ENCODE peak calls at places on chromosome 18, in four cellular contexts. D, O, G and Q are unnamed samples.

GRCh38 chr18:77650799-77651385 is 401.2 kb downstream of the GALR1 start:
- DNase-seq in D (peak; percentile 85), O (peak; percentile 76), G (peak; percentile 91), Q (peak; percentile 96)

GRCh38 chr18:74976331-74976909 is 232.5 kb downstream of the PTGR3 start:
- DNase-seq in D (no peak), O (no peak), G (no peak), Q (no peak)

GRCh38 chr18:38330573-38330972 is 765.0 kb upstream of the CELF4 start:
- DNase-seq in D (no peak), O (no peak), G (no peak), Q (no peak)

GRCh38 chr18:2551425-2551824 is 19.9 kb downstream of the METTL4 start:
- DNase-seq in D (no peak), O (no peak), G (no peak), Q (no peak)

GRCh38 chr18:48917579-48918101 is 33.1 kb downstream of the SMAD7 start:
- DNase-seq in D (no peak), O (no peak), G (no peak), Q (no peak)

GRCh38 chr18:31430072-31430471 is 17.5 kb upstream of the DSG3 start:
- DNase-seq in D (no peak), O (no peak), G (no peak), Q (no peak)

GRCh38 chr18:35049111-35050003 is 8.1 kb downstream of the MAPRE2 start:
- DNase-seq in D (no peak), O (no peak), G (no peak), Q (no peak)

GRCh38 chr18:74625157-74625556 is 27.5 kb downstream of the ZNF407 start:
- DNase-seq in D (no peak), O (no peak), G (no peak), Q (no peak)

GRCh38 chr18:44594779-44595467 is 85.8 kb upstream of the SETBP1 start:
- DNase-seq in D (no peak), O (no peak), G (no peak), Q (no peak)

GRCh38 chr18:26543368-26543767 is 5.0 kb downstream of the KCTD1 start:
- DNase-seq in D (no peak), O (no peak), G (no peak), Q (no peak)

GRCh38 chr18:38237796-38238195 is 672.2 kb upstream of the CELF4 start:
- DNase-seq in D (no peak), O (no peak), G (no peak), Q (no peak)

GRCh38 chr18:5895886-5896740 is 791 bp upstream of the TMEM200C start:
- DNase-seq in D (peak; percentile 88), O (peak; percentile 48), G (peak; percentile 49), Q (no peak)

GRCh38 chr18:55088561-55088960 is 129.3 kb upstream of the CCDC68 start:
- DNase-seq in D (no peak), O (no peak), G (no peak), Q (no peak)

GRCh38 chr18:37502036-37502435 is 63.6 kb downstream of the CELF4 start:
- DNase-seq in D (no peak), O (no peak), G (no peak), Q (no peak)

GRCh38 chr18:50401888-50402287 is 27.0 kb downstream of the SKA1 start:
- DNase-seq in D (no peak), O (peak; percentile 63), G (no peak), Q (no peak)

GRCh38 chr18:37445368-37445767 is 120.2 kb downstream of the CELF4 start:
- DNase-seq in D (no peak), O (no peak), G (no peak), Q (peak; percentile 73)

GRCh38 chr18:45107425-45107824 is 426.7 kb downstream of the SETBP1 start:
- DNase-seq in D (no peak), O (no peak), G (no peak), Q (no peak)

GRCh38 chr18:3620146-3621119 is 170.5 kb downstream of the TGIF1 start:
- DNase-seq in D (no peak), O (no peak), G (no peak), Q (no peak)

GRCh38 chr18:73509460-73509859 is 638.2 kb downstream of the FBXO15 start:
- DNase-seq in D (no peak), O (no peak), G (no peak), Q (no peak)

GRCh38 chr18:34121157-34121807 is 103.4 kb downstream of the NOL4 start:
- DNase-seq in D (no peak), O (no peak), G (no peak), Q (no peak)

GRCh38 chr18:33424266-33424946 is 16.1 kb downstream of the CCDC178 start:
- DNase-seq in D (no peak), O (no peak), G (no peak), Q (no peak)

GRCh38 chr18:11260963-11261441 is 111.6 kb upstream of the PIEZO2 start:
- DNase-seq in D (no peak), O (no peak), G (no peak), Q (peak; percentile 48)

GRCh38 chr18:43681661-43682060 is 404.4 kb upstream of the SYT4 start:
- DNase-seq in D (no peak), O (no peak), G (no peak), Q (no peak)

GRCh38 chr18:79690586-79691482 is 11.2 kb downstream of the CTDP1 start:
- DNase-seq in D (no peak), O (no peak), G (no peak), Q (no peak)

GRCh38 chr18:75811156-75811555 is 383.7 kb upstream of the SMIM21 start:
- DNase-seq in D (no peak), O (no peak), G (no peak), Q (no peak)

GRCh38 chr18:62486290-62486964 is 36.4 kb upstream of the ZCCHC2 start:
- DNase-seq in D (no peak), O (no peak), G (no peak), Q (no peak)

GRCh38 chr18:22705328-22705727 is 227.8 kb upstream of the RBBP8 start:
- DNase-seq in D (no peak), O (no peak), G (no peak), Q (no peak)

GRCh38 chr18:60987963-60988362 is 345.3 kb upstream of the CDH20 start:
- DNase-seq in D (no peak), O (no peak), G (no peak), Q (no peak)

GRCh38 chr18:78522507-78522906 is 457.1 kb upstream of the SALL3 start:
- DNase-seq in D (no peak), O (no peak), G (no peak), Q (no peak)

GRCh38 chr18:63844254-63844653 is 43.3 kb upstream of the SERPINB2 start:
- DNase-seq in D (no peak), O (no peak), G (no peak), Q (no peak)

GRCh38 chr18:77369644-77370043 is 120.0 kb downstream of the GALR1 start:
- DNase-seq in D (no peak), O (no peak), G (no peak), Q (no peak)

GRCh38 chr18:2337552-2338141 is 233.7 kb downstream of the METTL4 start:
- DNase-seq in D (no peak), O (no peak), G (no peak), Q (no peak)

GRCh38 chr18:36821681-36822080 is 7.1 kb downstream of the TPGS2 start:
- DNase-seq in D (no peak), O (no peak), G (no peak), Q (no peak)

GRCh38 chr18:14086459-14087231 is 45.6 kb downstream of the ZNF519 start:
- DNase-seq in D (no peak), O (no peak), G (no peak), Q (peak; percentile 19)

GRCh38 chr18:12766986-12767433 is 64.2 kb downstream of the PSMG2 start:
- DNase-seq in D (no peak), O (no peak), G (peak; percentile 21), Q (no peak)
- TF ChIP-seq CTCF in D (no peak), O (no peak), G (peak; percentile 50), Q (no peak)

DNA sequence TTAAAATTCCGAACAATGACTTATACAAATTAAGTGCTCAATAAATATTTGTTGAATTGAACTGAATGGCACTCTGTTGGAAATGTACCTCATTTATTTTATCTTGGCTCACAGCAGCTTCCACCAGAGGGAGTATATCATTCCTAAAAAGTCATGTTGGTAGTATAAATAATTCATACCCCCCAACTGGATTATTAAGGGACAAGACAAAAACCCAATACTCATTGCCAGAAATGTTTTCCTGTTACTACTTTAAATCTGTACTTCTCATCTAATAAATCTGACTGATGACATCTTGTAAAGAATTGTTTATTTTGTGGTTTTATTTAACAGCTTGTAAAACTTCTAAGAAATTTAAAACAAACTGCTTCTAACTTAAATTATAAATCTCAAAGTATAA is 163.9 kb downstream of the CDH2 start:
- DNase-seq in D (no peak), O (no peak), G (no peak), Q (no peak)
- TF ChIP-seq CTCF in D (peak; percentile 67), O (no peak), G (peak; percentile 47), Q (peak; percentile 33)

DNA sequence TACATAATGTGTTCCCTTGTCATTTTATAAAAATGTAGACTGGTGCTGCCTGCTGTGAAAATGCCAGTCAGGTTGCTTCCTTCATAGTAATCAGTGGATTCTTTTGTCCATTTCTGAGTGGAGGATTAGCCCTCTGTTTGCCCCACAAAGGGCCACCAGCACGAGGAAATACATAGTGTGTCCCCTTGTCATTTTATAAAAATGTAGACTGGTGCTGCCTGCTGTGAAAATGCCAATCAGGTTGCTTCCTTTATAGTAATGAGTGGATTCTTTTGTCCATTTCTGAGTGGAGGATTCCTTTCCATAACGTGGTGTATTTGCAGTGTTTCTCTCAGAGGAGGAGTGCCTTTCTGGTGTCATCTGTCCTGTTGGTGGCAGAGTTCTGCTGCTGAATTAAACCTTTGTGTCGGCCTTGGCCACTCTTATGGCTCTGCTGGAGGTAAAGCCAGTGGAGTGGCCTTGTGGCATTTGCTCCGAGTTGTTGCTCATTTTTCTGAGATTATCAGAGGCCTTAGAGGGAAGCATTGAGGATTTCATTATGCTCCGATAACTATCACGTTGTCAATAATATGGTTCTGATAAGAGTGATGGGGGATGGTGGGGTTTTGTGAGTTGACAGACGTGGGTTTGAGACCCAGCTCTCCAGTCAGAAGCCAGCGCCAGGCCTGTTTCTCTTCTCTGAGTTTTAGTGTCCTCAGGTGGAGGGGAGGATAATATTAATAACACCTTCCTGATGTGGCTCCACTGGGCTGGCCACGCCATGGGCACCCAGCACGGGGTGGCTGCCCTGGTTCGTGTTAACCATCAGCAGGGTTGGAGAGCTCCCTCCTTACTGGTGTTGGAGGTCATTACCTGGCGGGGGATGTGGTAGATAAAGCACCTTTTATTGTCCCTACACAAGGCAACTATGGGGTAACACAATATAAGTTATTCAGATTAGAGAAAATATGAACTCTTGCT is 96.6 kb downstream of the NEDD4L start:
- DNase-seq in D (no peak), O (no peak), G (no peak), Q (no peak)
- TF ChIP-seq CTCF in D (peak; percentile 31), O (no peak), G (no peak), Q (no peak)

GRCh38 chr18:69469444-69469919 is 68.8 kb downstream of the DOK6 start:
- DNase-seq in D (no peak), O (no peak), G (no peak), Q (peak; percentile 59)
- TF ChIP-seq CTCF in D (peak; percentile 35), O (no peak), G (peak; percentile 23), Q (peak; percentile 44)